ENCODE peak calls at places on chromosomes 2 and 18, in eight cellular contexts. U, A, K, E, O, Q, C and R are unnamed samples.

GRCh38 chr2:39874236-39874635 is 95.2 kb upstream of the THUMPD2 start:
- DNase-seq in U (no peak), A (no peak), K (no peak), E (no peak), O (no peak), Q (no peak), C (no peak), R (no peak)

GRCh38 chr2:211351998-211352397 is 795.6 kb downstream of the CPS1 start:
- DNase-seq in U (no peak), A (no peak), K (no peak), E (no peak), O (peak), Q (peak), C (no peak), R (no peak)

GRCh38 chr2:77977486-77978063 is 455.4 kb upstream of the LRRTM4 start:
- DNase-seq in U (no peak), A (no peak), K (no peak), E (no peak), O (no peak), Q (no peak), C (no peak), R (no peak)

GRCh38 chr18:13617826-13618515 is 108.4 kb downstream of the FAM210A start:
- DNase-seq in U (no peak), A (no peak), K (no peak), E (no peak), O (no peak), Q (no peak), C (no peak), R (no peak)

GRCh38 chr2:204632410-204632809 is 87.1 kb downstream of the PARD3B start:
- DNase-seq in U (no peak), A (no peak), K (no peak), E (no peak), O (no peak), Q (no peak), C (no peak), R (no peak)

GRCh38 chr2:98883780-98884211 is 52.2 kb downstream of the CRACDL start:
- DNase-seq in U (no peak), A (no peak), K (no peak), E (no peak), O (peak), Q (no peak), C (no peak), R (no peak)

GRCh38 chr2:201890447-201890846 is 84.1 kb downstream of the CDK15 start:
- DNase-seq in U (peak), A (no peak), K (no peak), E (no peak), O (no peak), Q (no peak), C (no peak), R (peak)

GRCh38 chr18:52334896-52335295 is 5.1 kb upstream of the DCC start:
- DNase-seq in U (no peak), A (no peak), K (no peak), E (no peak), O (no peak), Q (no peak), C (no peak), R (no peak)

GRCh38 chr2:202122975-202123765 is 50.1 kb downstream of the KIAA2012 start:
- DNase-seq in U (no peak), A (no peak), K (no peak), E (no peak), O (peak), Q (peak), C (no peak), R (no peak)

GRCh38 chr2:134774786-134775641 is 56.2 kb upstream of the TMEM163 start:
- DNase-seq in U (no peak), A (no peak), K (peak), E (no peak), O (no peak), Q (no peak), C (peak), R (peak)

GRCh38 chr18:63553117-63553516 is 10.9 kb downstream of the SERPINB12 start:
- DNase-seq in U (no peak), A (no peak), K (peak), E (no peak), O (no peak), Q (no peak), C (peak), R (no peak)

GRCh38 chr18:77127769-77128671 is 4.6 kb downstream of the MBP start:
- DNase-seq in U (peak), A (no peak), K (peak), E (no peak), O (no peak), Q (no peak), C (peak), R (peak)

GRCh38 chr18:35083174-35083712 is 42.0 kb downstream of the MAPRE2 start:
- DNase-seq in U (no peak), A (no peak), K (no peak), E (no peak), O (no peak), Q (no peak), C (no peak), R (no peak)

GRCh38 chr2:27184115-27184514 is 27.7 kb upstream of the ATRAID start:
- DNase-seq in U (no peak), A (no peak), K (no peak), E (no peak), O (no peak), Q (no peak), C (no peak), R (no peak)

GRCh38 chr2:160646684-160647444 is 153.3 kb upstream of the RBMS1 start:
- DNase-seq in U (no peak), A (no peak), K (peak), E (no peak), O (no peak), Q (no peak), C (no peak), R (no peak)

GRCh38 chr2:29518988-29519925 is 402.1 kb downstream of the ALK start:
- DNase-seq in U (no peak), A (no peak), K (no peak), E (no peak), O (no peak), Q (no peak), C (peak), R (no peak)

GRCh38 chr18:32237024-32237423 is 47.2 kb downstream of the MEP1B start:
- DNase-seq in U (peak), A (no peak), K (no peak), E (no peak), O (no peak), Q (no peak), C (no peak), R (no peak)

GRCh38 chr2:129642526-129643043 is 336.9 kb upstream of the RAB6C start:
- DNase-seq in U (no peak), A (no peak), K (no peak), E (no peak), O (no peak), Q (no peak), C (no peak), R (no peak)

GRCh38 chr2:101820519-101820918 is 123.0 kb downstream of the MAP4K4 start:
- DNase-seq in U (no peak), A (no peak), K (peak), E (no peak), O (no peak), Q (no peak), C (no peak), R (peak)

GRCh38 chr18:11676867-11677266 is 12.2 kb upstream of the GNAL start:
- DNase-seq in U (peak), A (no peak), K (no peak), E (no peak), O (no peak), Q (no peak), C (no peak), R (peak)

GRCh38 chr2:107525420-107525819 is 301.3 kb upstream of the RGPD4 start:
- DNase-seq in U (no peak), A (no peak), K (no peak), E (no peak), O (no peak), Q (no peak), C (peak), R (no peak)

GRCh38 chr2:108288534-108289106 is at the start of gene SULT1C2:
- DNase-seq in U (peak), A (no peak), K (peak), E (no peak), O (no peak), Q (no peak), C (no peak), R (peak)

GRCh38 chr2:74379851-74380789 is at the start of gene DCTN1:
- DNase-seq in U (no peak), A (no peak), K (peak), E (no peak), O (peak), Q (no peak), C (peak), R (no peak)

GRCh38 chr2:221070106-221070505 is 502.0 kb downstream of the EPHA4 start:
- DNase-seq in U (no peak), A (no peak), K (no peak), E (no peak), O (no peak), Q (no peak), C (no peak), R (no peak)

GRCh38 chr2:99611034-99611433 is 121.2 kb upstream of the REV1 start:
- DNase-seq in U (no peak), A (no peak), K (no peak), E (no peak), O (no peak), Q (no peak), C (no peak), R (no peak)

GRCh38 chr2:191311627-191312026 is 66.4 kb downstream of the MYO1B start:
- DNase-seq in U (peak), A (no peak), K (peak), E (no peak), O (no peak), Q (no peak), C (peak), R (peak)

GRCh38 chr2:31440764-31441163 is 26.2 kb upstream of the XDH start:
- DNase-seq in U (no peak), A (no peak), K (no peak), E (no peak), O (no peak), Q (no peak), C (peak), R (no peak)

GRCh38 chr2:177989029-177989885 is 83.3 kb downstream of the PDE11A start:
- DNase-seq in U (no peak), A (no peak), K (no peak), E (no peak), O (no peak), Q (no peak), C (peak), R (no peak)

GRCh38 chr2:52115750-52116149 is 1083.8 kb upstream of the NRXN1 start:
- DNase-seq in U (no peak), A (no peak), K (no peak), E (no peak), O (no peak), Q (no peak), C (no peak), R (no peak)

GRCh38 chr18:68436485-68436884 is 278.4 kb downstream of the TMX3 start:
- DNase-seq in U (no peak), A (no peak), K (no peak), E (no peak), O (no peak), Q (no peak), C (no peak), R (no peak)

GRCh38 chr2:29001791-29002190 is 20.7 kb downstream of the TOGARAM2 start:
- DNase-seq in U (no peak), A (no peak), K (no peak), E (no peak), O (no peak), Q (no peak), C (no peak), R (no peak)

GRCh38 chr2:215843579-215843978 is 169.8 kb downstream of the MREG start:
- DNase-seq in U (no peak), A (no peak), K (no peak), E (no peak), O (no peak), Q (no peak), C (peak), R (peak)

GRCh38 chr2:241148891-241149674 is at the start of gene PASK:
- DNase-seq in U (peak), A (peak), K (peak), E (peak), O (peak), Q (peak), C (peak), R (peak)

GRCh38 chr2:196961889-196962288 is 35.4 kb upstream of the PGAP1 start:
- DNase-seq in U (no peak), A (no peak), K (no peak), E (no peak), O (no peak), Q (no peak), C (no peak), R (no peak)